ENCODE peak calls at places on chromosomes 6 and 20, in five cellular contexts. J, I, H, T and V are unnamed samples.

GRCh38 chr20:23039885-23040508 is 4.9 kb downstream of the SSTR4 start:
- DNase-seq in J (no peak), I (no peak), H (no peak), T (no peak), V (no peak)

GRCh38 chr6:107712523-107713213 is 111.4 kb downstream of the SCML4 start:
- DNase-seq in J (no peak), I (no peak), H (no peak), T (peak; percentile 43), V (no peak)

GRCh38 chr6:170475118-170475517 is 78.0 kb downstream of the PSMB1 start:
- DNase-seq in J (no peak), I (no peak), H (no peak), T (no peak), V (no peak)

GRCh38 chr20:24754691-24755090 is 194.4 kb upstream of the CST7 start:
- DNase-seq in J (no peak), I (peak; percentile 42), H (no peak), T (no peak), V (no peak)

GRCh38 chr20:44959082-44959895 is 908 bp downstream of the TOMM34 start:
- DNase-seq in J (no peak), I (no peak), H (no peak), T (peak; percentile 68), V (peak; percentile 32)

GRCh38 chr6:167825759-167826229 is 917 bp upstream of the AFDN start:
- DNase-seq in J (no peak), I (no peak), H (no peak), T (peak; percentile 8), V (peak; percentile 39)

GRCh38 chr6:41072836-41073202 is at the start of gene NFYA:
- DNase-seq in J (no peak), I (no peak), H (peak; percentile 100), T (no peak), V (no peak)

GRCh38 chr6:3517350-3517749 is 60.5 kb upstream of the SLC22A23 start:
- DNase-seq in J (no peak), I (no peak), H (no peak), T (no peak), V (no peak)

GRCh38 chr20:15942130-15942529 is 631.1 kb downstream of the KIF16B start:
- DNase-seq in J (no peak), I (no peak), H (no peak), T (no peak), V (no peak)

GRCh38 chr20:21557246-21557982 is 43.5 kb upstream of the NKX2-2 start:
- DNase-seq in J (no peak), I (no peak), H (no peak), T (no peak), V (no peak)

GRCh38 chr6:91082311-91082803 is 495.5 kb upstream of the MAP3K7 start:
- DNase-seq in J (no peak), I (no peak), H (no peak), T (no peak), V (peak; percentile 19)

GRCh38 chr6:83220121-83220520 is 27.0 kb downstream of the RWDD2A start:
- DNase-seq in J (no peak), I (no peak), H (no peak), T (no peak), V (no peak)

GRCh38 chr6:33995046-33995872 is 150.6 kb downstream of the GRM4 start:
- DNase-seq in J (no peak), I (no peak), H (no peak), T (no peak), V (no peak)